ENCODE peak calls at places on chromosomes 6 and 20, in six cellular contexts. R, E, O, F, S and K are unnamed samples.

GRCh38 chr20:54268941-54269340 is 61.1 kb downstream of the PFDN4 start:
- DNase-seq in S (no peak), O (no peak), F (no peak), E (no peak), R (peak), K (no peak)

GRCh38 chr6:89509719-89510339 is 76.9 kb downstream of the ANKRD6 start:
- DNase-seq in F (no peak), O (no peak), S (no peak), R (no peak), E (no peak), K (no peak)

GRCh38 chr20:44966030-44966961 is at the start of gene STK4:
- DNase-seq in R (peak), S (peak), F (peak), O (peak), E (peak), K (peak)

GRCh38 chr6:21189721-21190120 is 403.8 kb upstream of the SOX4 start:
- DNase-seq in O (no peak), F (no peak), R (no peak), S (no peak), E (no peak), K (no peak)

GRCh38 chr20:953742-954141 is 37.6 kb upstream of the ANGPT4 start:
- DNase-seq in E (no peak), O (peak), S (no peak), R (peak), F (no peak), K (no peak)

GRCh38 chr6:84197708-84198107 is 29.7 kb downstream of the CEP162 start:
- DNase-seq in S (no peak), F (no peak), R (no peak), O (no peak), E (peak), K (no peak)

GRCh38 chr6:157339432-157339831 is 16.1 kb upstream of the TMEM242 start:
- DNase-seq in S (no peak), F (no peak), R (no peak), E (no peak), O (no peak), K (no peak)

GRCh38 chr20:60302875-60303274 is 344.7 kb downstream of the CDH26 start:
- DNase-seq in E (no peak), F (no peak), O (no peak), S (no peak), R (no peak), K (no peak)

GRCh38 chr6:154569136-154569862 is 58.8 kb upstream of the CNKSR3 start:
- DNase-seq in S (no peak), O (no peak), R (no peak), F (no peak), E (peak), K (no peak)

GRCh38 chr20:24332956-24333355 is 136.5 kb upstream of the SYNDIG1 start:
- DNase-seq in F (no peak), S (no peak), E (no peak), O (no peak), R (no peak), K (no peak)

GRCh38 chr6:105428342-105428957 is 25.6 kb upstream of the PREP start:
- DNase-seq in R (no peak), E (no peak), F (no peak), S (peak), O (peak), K (no peak)

GRCh38 chr20:39855799-39856198 is 833.2 kb downstream of the MAFB start:
- DNase-seq in O (peak), R (no peak), F (no peak), E (no peak), S (no peak), K (no peak)

GRCh38 chr6:31559958-31560696 is 12.0 kb upstream of the LTA start:
- DNase-seq in E (peak), F (no peak), R (no peak), S (peak), O (peak), K (no peak)

GRCh38 chr6:16200231-16200941 is 38.0 kb upstream of the GMPR start:
- DNase-seq in O (peak), E (no peak), F (no peak), S (no peak), R (no peak), K (peak)

GRCh38 chr20:35171753-35172433 is at the start of gene PROCR:
- DNase-seq in O (peak), R (peak), F (no peak), E (no peak), S (peak), K (peak)

GRCh38 chr6:52724406-52725121 is 38.7 kb downstream of the GSTA2 start:
- DNase-seq in R (peak), O (peak), F (peak), S (peak), E (peak), K (peak)

GRCh38 chr20:20820104-20820503 is 107.7 kb upstream of the RALGAPA2 start:
- DNase-seq in F (no peak), O (peak), R (peak), S (no peak), E (peak), K (no peak)

GRCh38 chr6:74137910-74138309 is 441.9 kb downstream of the CD109 start:
- DNase-seq in E (peak), F (no peak), S (peak), O (peak), R (no peak), K (no peak)

GRCh38 chr20:62776035-62776691 is 20.1 kb upstream of the MRGBP start:
- DNase-seq in S (no peak), E (no peak), R (no peak), F (no peak), O (no peak), K (no peak)

GRCh38 chr20:25053207-25054132 is 4.5 kb downstream of the ACSS1 start:
- DNase-seq in R (no peak), O (peak), S (no peak), E (no peak), F (no peak), K (no peak)

GRCh38 chr6:110646951-110647910 is 168.0 kb downstream of the CDK19 start:
- DNase-seq in E (no peak), O (no peak), R (peak), S (no peak), F (no peak), K (no peak)

GRCh38 chr6:110342759-110343158 is 15.4 kb downstream of the METTL24 start:
- DNase-seq in S (no peak), F (no peak), E (no peak), O (no peak), R (no peak), K (no peak)

GRCh38 chr6:84428300-84428907 is 201.0 kb upstream of the CEP162 start:
- DNase-seq in O (peak), S (peak), R (peak), F (no peak), E (peak), K (peak)

GRCh38 chr20:1293641-1294379 is 27.7 kb downstream of the SNPH start:
- DNase-seq in S (no peak), O (no peak), F (no peak), E (no peak), R (no peak), K (no peak)

GRCh38 chr6:139519571-139520031 is 145.2 kb upstream of the CITED2 start:
- DNase-seq in S (no peak), F (no peak), E (no peak), R (no peak), O (peak), K (no peak)

GRCh38 chr6:34525431-34526175 is 30.5 kb downstream of the SPDEF start:
- DNase-seq in O (no peak), F (no peak), R (peak), S (no peak), E (no peak), K (no peak)